ENCODE peak calls at places on chromosomes 5 and 9, in five cellular contexts. P, S, E, K and O are unnamed samples.

GRCh38 chr5:657570-657969 is 35.6 kb downstream of the TPPP start:
- DNase-seq in P (no peak), S (peak), E (no peak), K (peak), O (no peak)

GRCh38 chr9:6907772-6908381 is 150.1 kb downstream of the KDM4C start:
- DNase-seq in P (no peak), S (peak), E (no peak), K (peak), O (no peak)

GRCh38 chr9:19782005-19782404 is 6.8 kb downstream of the SLC24A2 start:
- DNase-seq in P (no peak), S (no peak), E (no peak), K (peak), O (no peak)

GRCh38 chr9:84736076-84736475 is 66.5 kb downstream of the NTRK2 start:
- DNase-seq in P (no peak), S (no peak), E (no peak), K (no peak), O (no peak)

GRCh38 chr5:35780236-35780635 is 76.5 kb upstream of the IL7R start:
- DNase-seq in P (no peak), S (no peak), E (no peak), K (no peak), O (no peak)

GRCh38 chr9:99181621-99182020 is 40.1 kb downstream of the ALG2 start:
- DNase-seq in P (no peak), S (no peak), E (no peak), K (peak), O (no peak)

GRCh38 chr5:115304496-115304895 is 8.0 kb upstream of the CCDC112 start:
- DNase-seq in P (no peak), S (no peak), E (no peak), K (no peak), O (no peak)

GRCh38 chr9:92439921-92440750 is 15.9 kb upstream of the OMD start:
- DNase-seq in P (no peak), S (no peak), E (no peak), K (no peak), O (no peak)

GRCh38 chr5:58258984-58259684 is 200.8 kb downstream of the PLK2 start:
- DNase-seq in P (no peak), S (peak), E (no peak), K (no peak), O (no peak)

GRCh38 chr5:51908215-51908614 is 525.0 kb downstream of the ISL1 start:
- DNase-seq in P (no peak), S (no peak), E (no peak), K (no peak), O (no peak)

GRCh38 chr9:107807183-107807582 is 317.6 kb upstream of the KLF4 start:
- DNase-seq in P (no peak), S (no peak), E (no peak), K (no peak), O (no peak)

GRCh38 chr5:54173251-54173650 is 137.1 kb downstream of the ARL15 start:
- DNase-seq in P (no peak), S (no peak), E (no peak), K (no peak), O (no peak)

GRCh38 chr9:79686381-79687130 is 114.8 kb downstream of the TLE4 start:
- DNase-seq in P (no peak), S (no peak), E (peak), K (peak), O (no peak)

GRCh38 chr9:18668944-18669343 is 195.0 kb downstream of the ADAMTSL1 start:
- DNase-seq in P (no peak), S (no peak), E (no peak), K (no peak), O (no peak)

GRCh38 chr9:107007981-107008380 is 145.0 kb downstream of the ZNF462 start:
- DNase-seq in P (no peak), S (no peak), E (no peak), K (no peak), O (no peak)

GRCh38 chr9:120730661-120731514 is 16.6 kb upstream of the MEGF9 start:
- DNase-seq in P (peak), S (no peak), E (peak), K (peak), O (no peak)

GRCh38 chr5:174311531-174312269 is 266.2 kb downstream of the NSG2 start:
- DNase-seq in P (peak), S (peak), E (no peak), K (peak), O (peak)
- H3K4me3 ChIP-seq in P (peak), S (peak), E (peak), K (peak), O (peak)

GRCh38 chr5:134509308-134510040 is 16.0 kb upstream of the JADE2 start:
- DNase-seq in P (peak), S (no peak), E (no peak), K (no peak), O (no peak)

GRCh38 chr5:134504629-134505300 is 20.7 kb upstream of the JADE2 start:
- DNase-seq in P (no peak), S (no peak), E (no peak), K (no peak), O (no peak)

GRCh38 chr5:134508521-134509195 is 16.8 kb upstream of the JADE2 start:
- DNase-seq in P (no peak), S (no peak), E (no peak), K (no peak), O (no peak)

GRCh38 chr5:134506054-134507039 is 19.1 kb upstream of the JADE2 start:
- DNase-seq in P (peak), S (peak), E (no peak), K (no peak), O (peak)

DNA sequence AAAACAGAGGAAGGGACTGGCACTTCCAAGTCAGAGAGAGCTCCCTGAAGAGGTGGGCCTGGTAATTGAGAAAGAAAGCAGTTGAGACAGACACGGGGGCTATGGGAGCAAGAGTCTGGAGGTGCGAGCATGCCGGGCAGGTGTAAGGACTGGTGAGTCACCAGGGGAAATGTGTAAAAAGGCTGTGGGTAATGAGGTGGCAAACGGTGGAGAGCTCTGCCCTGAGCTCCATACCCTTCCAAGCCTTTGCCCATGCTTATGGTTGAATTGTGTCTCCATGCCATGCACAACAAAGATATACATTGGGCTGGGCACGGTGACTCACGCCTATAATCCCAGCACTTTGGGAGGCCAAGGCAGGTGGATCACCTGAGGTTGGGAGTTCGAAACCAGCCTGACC is 18.0 kb upstream of the JADE2 start:
- DNase-seq in P (no peak), S (no peak), E (no peak), K (no peak), O (peak)
- H3K4me3 ChIP-seq in P (no peak), S (peak), E (no peak), K (no peak), O (peak)

GRCh38 chr9:130036099-130036498 is 6.9 kb downstream of the FNBP1 start:
- DNase-seq in P (no peak), S (no peak), E (no peak), K (no peak), O (no peak)
- H3K4me3 ChIP-seq in P (no peak), S (no peak), E (no peak), K (no peak), O (no peak)

GRCh38 chr5:141517902-141518610 is 29.2 kb downstream of the PCDHGC5 start:
- DNase-seq in P (no peak), S (no peak), E (no peak), K (no peak), O (no peak)
- H3K4me3 ChIP-seq in P (no peak), S (no peak), E (no peak), K (no peak), O (no peak)

GRCh38 chr9:97307500-97308163 is at the start of gene CCDC180:
- DNase-seq in P (no peak), S (no peak), E (no peak), K (no peak), O (no peak)
- H3K4me3 ChIP-seq in P (peak), S (no peak), E (peak), K (peak), O (no peak)

DNA sequence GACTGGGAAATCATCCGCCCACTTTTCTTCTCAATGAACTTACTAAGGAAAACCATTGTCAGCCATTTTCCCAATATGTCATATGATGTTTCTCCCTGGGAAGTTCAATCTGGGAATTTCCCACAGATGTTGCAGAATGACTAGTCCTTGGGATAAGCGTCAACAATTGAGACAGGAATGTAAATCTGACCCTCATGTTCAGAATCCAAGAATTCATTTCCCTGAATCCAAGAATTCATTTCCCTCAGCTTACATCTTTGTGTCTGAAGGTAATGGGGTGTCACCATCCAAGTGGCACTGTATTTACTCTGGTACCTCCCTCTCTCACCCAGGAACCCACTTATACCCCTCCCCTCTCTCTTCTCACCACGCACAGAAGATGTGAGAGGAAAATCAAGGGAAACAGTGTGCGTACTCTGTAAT is 7.4 kb downstream of the KLF9 start:
- DNase-seq in P (no peak), S (no peak), E (no peak), K (peak), O (no peak)
- H3K4me3 ChIP-seq in P (no peak), S (no peak), E (no peak), K (no peak), O (no peak)

GRCh38 chr9:133207021-133207531 is 2.0 kb downstream of the OBP2B start:
- DNase-seq in P (no peak), S (no peak), E (no peak), K (no peak), O (no peak)
- H3K4me3 ChIP-seq in P (no peak), S (no peak), E (no peak), K (no peak), O (no peak)